ENCODE peak calls at places on chromosomes 7 and 10, in nine cellular contexts. T is astrocyte of the spinal cord, K is astrocyte, Q is upper lobe of right lung, O is A549, Z is AG04449, B is skeletal muscle cell, W is NT2/D1, M is AG10803. C is an unnamed sample.

GRCh38 chr10:10043083-10043482 is 974.6 kb upstream of the CELF2 start:
- DNase-seq in T (no peak), K (no peak), Q (no peak), O (no peak), Z (no peak), B (no peak), W (no peak), M (no peak), C (no peak)

GRCh38 chr7:131108212-131108980 is 219.3 kb upstream of the MKLN1 start:
- DNase-seq in T (peak), K (no peak), Q (no peak), O (no peak), Z (no peak), B (no peak), W (no peak), M (peak), C (peak)

GRCh38 chr10:129741978-129742741 is 221.9 kb downstream of the EBF3 start:
- DNase-seq in T (no peak), K (no peak), Q (peak), O (no peak), Z (no peak), B (no peak), W (no peak), M (no peak), C (peak)

GRCh38 chr10:35642023-35642792 is at the start of gene FZD8:
- DNase-seq in T (peak), K (peak), Q (peak), O (peak), Z (peak), B (peak), W (peak), M (peak), C (peak)

GRCh38 chr10:113127285-113128283 is 177.5 kb downstream of the TCF7L2 start:
- DNase-seq in T (no peak), K (no peak), Q (no peak), O (no peak), Z (no peak), B (no peak), W (no peak), M (peak), C (no peak)

GRCh38 chr7:80957226-80957625 is 38.4 kb upstream of the SEMA3C start:
- DNase-seq in T (no peak), K (no peak), Q (no peak), O (no peak), Z (no peak), B (no peak), W (no peak), M (no peak), C (no peak)

GRCh38 chr10:62352356-62352963 is 21.7 kb upstream of the ZNF365 start:
- DNase-seq in T (peak), K (peak), Q (no peak), O (no peak), Z (no peak), B (no peak), W (no peak), M (peak), C (no peak)

GRCh38 chr10:19041176-19041575 is 7.4 kb upstream of the MALRD1 start:
- DNase-seq in T (no peak), K (peak), Q (no peak), O (no peak), Z (no peak), B (no peak), W (no peak), M (no peak), C (no peak)

GRCh38 chr7:134514663-134515062 is 12.7 kb upstream of the AKR1B10 start:
- DNase-seq in T (peak), K (peak), Q (no peak), O (peak), Z (peak), B (peak), W (peak), M (peak), C (no peak)

GRCh38 chr7:52659178-52659577 is 376.3 kb upstream of the POM121L12 start:
- DNase-seq in T (no peak), K (no peak), Q (no peak), O (no peak), Z (no peak), B (no peak), W (no peak), M (no peak), C (no peak)

DNA sequence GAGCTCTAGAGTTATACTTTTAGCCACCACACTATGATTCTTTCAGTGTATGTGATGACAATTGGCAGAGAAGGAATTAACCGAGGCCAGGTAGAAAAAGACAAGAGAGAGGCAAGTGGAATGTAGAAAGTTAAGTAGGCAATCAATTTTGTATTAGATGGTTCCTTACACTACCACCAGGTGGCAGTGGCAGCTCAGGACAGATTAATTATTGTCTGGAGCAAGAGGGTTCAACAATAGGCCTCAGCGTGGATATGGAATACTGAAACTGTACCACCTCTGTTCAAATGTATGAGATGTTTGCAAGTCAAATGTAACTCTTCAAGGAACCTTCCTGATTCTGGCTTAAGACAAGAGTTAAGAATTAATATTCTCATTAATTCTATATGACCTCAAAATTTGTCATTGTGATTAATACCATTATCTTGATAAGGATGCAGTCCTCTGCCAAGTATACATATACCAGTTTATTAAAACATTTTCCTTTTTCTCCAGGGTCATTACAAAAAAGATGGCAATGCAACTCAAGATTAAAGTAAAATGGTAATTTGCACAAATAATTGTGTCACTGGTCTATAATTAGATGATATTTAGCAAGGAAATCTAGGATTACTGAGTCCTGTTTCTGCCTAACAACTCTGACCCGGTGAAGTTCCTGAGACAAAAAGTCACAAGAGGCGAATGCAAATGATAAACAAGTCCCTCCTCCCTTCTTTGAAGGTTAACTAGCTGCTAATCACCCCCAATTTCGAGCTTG is 127.7 kb downstream of the MBL2 start:
- DNase-seq in T (peak), K (peak), Q (no peak), O (peak), Z (no peak), B (no peak), W (peak), M (peak), C (no peak)
- H3K4me3 ChIP-seq in T (no peak), K (no peak), Q (no peak), O (no peak), Z (no peak), B (no peak), W (no peak), M (no peak), C (no peak)

DNA sequence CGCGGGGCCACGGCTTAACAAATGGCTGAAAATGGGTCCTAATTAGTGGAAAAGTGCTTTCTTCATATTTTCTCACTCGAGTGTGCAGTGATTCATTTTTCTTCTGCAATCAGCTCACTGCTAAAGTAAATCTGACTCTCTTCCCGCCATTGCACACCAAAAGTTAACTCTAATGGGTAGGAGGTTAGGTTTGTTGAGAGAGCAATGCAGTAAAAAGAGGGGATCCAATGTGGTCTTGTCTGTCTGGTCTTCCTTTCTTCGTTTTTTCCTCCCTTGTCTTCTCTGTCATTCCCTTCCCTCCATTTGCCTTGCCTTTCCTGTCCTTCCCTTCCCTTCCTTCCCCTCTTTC is 4.6 kb downstream of the IKZF1 start:
- DNase-seq in T (no peak), K (no peak), Q (no peak), O (no peak), Z (no peak), B (no peak), W (no peak), M (no peak), C (no peak)
- H3K4me3 ChIP-seq in T (no peak), K (no peak), Q (peak), O (no peak), Z (no peak), B (no peak), W (no peak), M (no peak), C (peak)

GRCh38 chr7:117021366-117021765 is 68.1 kb downstream of the ST7 start:
- DNase-seq in T (no peak), K (no peak), Q (no peak), O (no peak), Z (no peak), B (no peak), W (no peak), M (no peak), C (no peak)

GRCh38 chr7:117018713-117019112 is 65.4 kb downstream of the ST7 start:
- DNase-seq in T (no peak), K (no peak), Q (no peak), O (no peak), Z (no peak), B (no peak), W (no peak), M (no peak), C (no peak)

GRCh38 chr7:117019786-117020604 is 66.7 kb downstream of the ST7 start:
- DNase-seq in T (peak), K (peak), Q (no peak), O (peak), Z (no peak), B (peak), W (peak), M (peak), C (peak)

GRCh38 chr7:117020605-117021002 is 67.3 kb downstream of the ST7 start:
- DNase-seq in T (no peak), K (no peak), Q (no peak), O (no peak), Z (no peak), B (no peak), W (no peak), M (peak), C (no peak)

DNA sequence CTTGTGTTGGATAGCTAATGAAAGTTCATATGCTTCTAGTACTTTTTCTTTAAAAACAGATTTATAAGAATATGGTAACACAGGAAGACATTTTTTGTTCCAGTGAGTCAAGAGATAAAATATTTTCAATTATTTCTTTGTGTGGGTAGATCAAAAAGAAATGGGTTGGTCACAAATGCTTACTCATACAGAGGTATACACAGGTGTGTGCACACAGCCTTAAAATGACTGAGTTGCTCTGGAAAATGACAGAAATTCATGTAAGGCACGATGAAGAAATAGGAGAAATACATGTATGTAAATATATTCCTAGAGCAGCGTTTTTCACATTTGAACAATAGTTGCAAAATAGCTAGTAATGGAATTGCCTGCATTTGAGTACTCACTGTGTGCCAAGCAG is 66.0 kb downstream of the ST7 start:
- DNase-seq in T (no peak), K (no peak), Q (no peak), O (no peak), Z (no peak), B (no peak), W (no peak), M (no peak), C (no peak)
- H3K4me3 ChIP-seq in T (no peak), K (no peak), Q (no peak), O (no peak), Z (no peak), B (no peak), W (no peak), M (no peak), C (no peak)

GRCh38 chr7:107145072-107145838 is 23.5 kb upstream of the HBP1 start:
- DNase-seq in T (no peak), K (no peak), Q (no peak), O (no peak), Z (no peak), B (no peak), W (no peak), M (no peak), C (no peak)

GRCh38 chr7:107148721-107149120 is 20.1 kb upstream of the HBP1 start:
- DNase-seq in T (no peak), K (no peak), Q (no peak), O (no peak), Z (no peak), B (no peak), W (no peak), M (no peak), C (no peak)

GRCh38 chr7:107149863-107150262 is 18.9 kb upstream of the HBP1 start:
- DNase-seq in T (no peak), K (no peak), Q (no peak), O (no peak), Z (no peak), B (no peak), W (no peak), M (no peak), C (no peak)

GRCh38 chr7:107150375-107151073 is 18.3 kb upstream of the HBP1 start:
- DNase-seq in T (peak), K (peak), Q (no peak), O (peak), Z (no peak), B (no peak), W (peak), M (peak), C (peak)

DNA sequence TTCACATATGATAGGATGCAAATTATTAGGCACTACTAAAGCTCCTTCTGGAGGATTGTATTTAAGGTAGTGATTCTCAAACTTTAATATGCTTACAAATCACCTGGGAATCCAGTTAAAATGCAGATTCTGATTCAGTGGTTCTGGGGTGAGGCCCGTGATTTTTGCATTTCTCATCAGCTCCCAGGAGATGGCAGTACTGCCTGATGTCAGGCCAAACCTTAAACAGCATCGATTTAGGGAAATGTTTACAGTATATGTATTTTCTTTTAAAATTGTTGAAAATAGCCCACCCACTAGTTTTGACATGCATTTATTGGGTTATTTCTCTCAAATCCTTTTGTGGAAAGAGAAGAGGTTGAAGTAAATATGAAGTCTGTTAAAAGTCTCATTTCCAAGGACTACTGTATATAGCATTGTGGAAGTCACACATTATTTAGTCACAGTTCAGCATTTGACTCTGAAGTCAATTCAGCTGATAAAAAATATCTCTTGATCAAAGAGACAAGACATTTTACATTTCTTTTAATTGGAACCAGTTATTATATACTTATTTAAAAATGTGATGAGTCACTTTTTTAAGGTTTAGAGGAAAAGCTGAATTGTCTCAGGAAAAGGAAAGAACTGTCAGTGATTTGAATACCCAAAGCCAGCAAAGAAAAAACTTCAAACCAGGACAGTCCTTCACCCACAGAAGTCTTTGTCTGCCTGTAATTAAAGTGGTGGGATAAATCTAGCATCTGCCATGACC is 21.2 kb upstream of the HBP1 start:
- DNase-seq in T (peak), K (no peak), Q (no peak), O (peak), Z (no peak), B (no peak), W (no peak), M (peak), C (no peak)
- H3K4me3 ChIP-seq in T (no peak), K (peak), Q (no peak), O (peak), Z (no peak), B (no peak), W (no peak), M (no peak), C (no peak)

DNA sequence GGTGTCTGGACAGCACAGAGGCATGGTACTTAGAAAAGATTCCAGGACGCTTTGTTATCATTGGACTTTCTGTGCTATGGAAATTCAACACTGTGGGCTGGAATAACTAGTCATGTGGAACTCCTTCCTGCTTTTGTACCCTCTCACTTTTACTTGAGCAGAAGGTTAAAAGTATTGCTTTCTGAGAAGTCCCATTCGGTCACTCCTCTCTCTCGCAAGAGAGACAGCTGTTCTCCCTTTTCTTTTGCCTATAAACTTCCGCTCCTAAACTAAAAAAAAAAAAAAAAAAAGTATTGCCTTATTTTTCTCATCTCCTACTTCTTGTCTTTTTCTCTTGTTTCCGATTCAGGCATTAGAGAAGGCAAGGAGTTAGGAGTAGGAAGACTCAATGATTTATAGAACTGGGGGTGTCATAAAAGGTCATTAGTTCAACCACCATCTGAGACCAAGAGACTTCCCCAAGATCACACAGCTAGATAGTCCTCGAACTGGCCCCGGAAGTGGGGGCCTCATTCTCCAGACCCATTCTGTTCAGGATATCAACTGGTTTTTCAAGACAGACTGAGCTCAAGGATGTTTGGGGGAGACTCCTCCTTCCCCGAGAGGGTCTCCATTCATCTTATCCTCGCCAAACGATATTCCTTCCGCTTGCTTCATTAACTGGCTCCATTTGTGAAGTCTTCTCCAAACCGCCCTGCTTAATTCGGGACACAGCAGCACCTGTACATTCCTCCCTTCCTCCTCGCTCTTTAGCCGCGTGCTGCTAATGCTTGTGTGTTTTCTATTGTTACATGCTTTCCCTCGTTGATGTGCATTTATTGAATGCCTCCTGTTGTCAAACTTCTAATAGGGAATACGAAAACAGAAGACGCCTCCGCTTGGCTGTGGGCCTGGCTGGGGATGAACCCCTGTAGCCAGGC is 960 bp upstream of the INPP5F start:
- DNase-seq in T (peak), K (peak), Q (no peak), O (no peak), Z (no peak), B (no peak), W (no peak), M (peak), C (no peak)
- H3K4me3 ChIP-seq in T (peak), K (peak), Q (peak), O (peak), Z (peak), B (peak), W (peak), M (peak), C (peak)

GRCh38 chr7:149690688-149691446 is 82.5 kb downstream of the ZNF467 start:
- DNase-seq in T (peak), K (peak), Q (no peak), O (peak), Z (peak), B (peak), W (no peak), M (peak), C (no peak)
- H3K4me3 ChIP-seq in T (no peak), K (no peak), Q (no peak), O (peak), Z (no peak), B (no peak), W (no peak), M (no peak), C (no peak)

C was measured in spleen.